ENCODE peak calls at places on chromosomes 4 and X, in five cellular contexts. One of them, this sample, is unnamed. For H3K27me3 and H3K4me1, the result is how much of the 10 kb centered on the place peaks cover.

GRCh38 chr4:110631582-110632505 is 9.0 kb upstream of the PITX2 start:
- DNase-seq in breast epithelium: no peak
- DNase-seq in cardiac muscle cell: peak
- DNase-seq in transverse colon: peak
- DNase-seq in H9: peak
- DNase-seq in this sample: no peak

GRCh38 chrX:40644175-40644574 is 3.2 kb downstream of the CXorf38 start:
- DNase-seq in transverse colon: no peak
- DNase-seq in H9: no peak
- DNase-seq in breast epithelium: no peak
- DNase-seq in cardiac muscle cell: peak
- DNase-seq in this sample: no peak

GRCh38 chr4:70705146-70705855 is 16.5 kb upstream of the RUFY3 start:
- DNase-seq in breast epithelium: peak
- DNase-seq in H9: peak
- DNase-seq in transverse colon: peak
- DNase-seq in cardiac muscle cell: peak
- DNase-seq in this sample: no peak

GRCh38 chrX:31057291-31057690 is 14.6 kb downstream of the FTHL17 start:
- DNase-seq in transverse colon: no peak
- DNase-seq in breast epithelium: no peak
- DNase-seq in cardiac muscle cell: no peak
- DNase-seq in H9: no peak
- DNase-seq in this sample: no peak

GRCh38 chr4:165678236-165678960 is 194.6 kb upstream of the TLL1 start:
- DNase-seq in breast epithelium: no peak
- DNase-seq in H9: no peak
- DNase-seq in transverse colon: no peak
- DNase-seq in cardiac muscle cell: no peak
- DNase-seq in this sample: no peak

GRCh38 chrX:153921511-153922285 is 4.4 kb downstream of the ARHGAP4 start:
- DNase-seq in H9: no peak
- DNase-seq in cardiac muscle cell: no peak
- DNase-seq in breast epithelium: no peak
- DNase-seq in transverse colon: no peak
- DNase-seq in this sample: no peak

GRCh38 chr4:81723927-81724587 is 252.3 kb upstream of the RASGEF1B start:
- DNase-seq in breast epithelium: no peak
- DNase-seq in cardiac muscle cell: peak
- DNase-seq in transverse colon: peak
- DNase-seq in H9: no peak
- DNase-seq in this sample: no peak

GRCh38 chr4:22504931-22505330 is 10.9 kb downstream of the ADGRA3 start:
- DNase-seq in breast epithelium: no peak
- DNase-seq in transverse colon: no peak
- DNase-seq in H9: no peak
- DNase-seq in cardiac muscle cell: no peak
- DNase-seq in this sample: no peak

GRCh38 chr4:88002786-88003185 is 4.6 kb upstream of the PKD2 start:
- DNase-seq in breast epithelium: no peak
- DNase-seq in transverse colon: no peak
- DNase-seq in cardiac muscle cell: peak
- DNase-seq in H9: no peak
- DNase-seq in this sample: no peak

GRCh38 chr4:140222175-140222574 is 68.2 kb upstream of the MAML3 start:
- DNase-seq in H9: no peak
- DNase-seq in transverse colon: no peak
- DNase-seq in breast epithelium: no peak
- DNase-seq in cardiac muscle cell: peak
- DNase-seq in this sample: no peak

GRCh38 chr4:182306792-182307507 is 63.7 kb downstream of the TENM3 start:
- DNase-seq in breast epithelium: no peak
- DNase-seq in transverse colon: no peak
- DNase-seq in H9: no peak
- DNase-seq in cardiac muscle cell: no peak
- DNase-seq in this sample: no peak

GRCh38 chr4:79684516-79684915 is 276.5 kb upstream of the GK2 start:
- DNase-seq in breast epithelium: no peak
- DNase-seq in H9: no peak
- DNase-seq in transverse colon: no peak
- DNase-seq in cardiac muscle cell: no peak
- DNase-seq in this sample: no peak

GRCh38 chr4:129113919-129114318 is 18.0 kb downstream of the C4orf33 start:
- DNase-seq in transverse colon: no peak
- DNase-seq in cardiac muscle cell: no peak
- DNase-seq in breast epithelium: no peak
- DNase-seq in H9: no peak
- DNase-seq in this sample: no peak

GRCh38 chrX:139642241-139642927 is 65.6 kb downstream of the MCF2 start:
- DNase-seq in H9: peak
- DNase-seq in transverse colon: no peak
- DNase-seq in breast epithelium: no peak
- DNase-seq in cardiac muscle cell: peak
- DNase-seq in this sample: no peak

GRCh38 chrX:106611323-106611681 is 476 bp upstream of the RADX start:
- DNase-seq in breast epithelium: no peak
- DNase-seq in transverse colon: no peak
- DNase-seq in cardiac muscle cell: no peak
- DNase-seq in H9: no peak
- DNase-seq in this sample: no peak

GRCh38 chr4:69800599-69800998 is 40.2 kb upstream of the SULT1B1 start:
- DNase-seq in breast epithelium: no peak
- DNase-seq in transverse colon: no peak
- DNase-seq in cardiac muscle cell: peak
- DNase-seq in H9: no peak
- DNase-seq in this sample: no peak

DNA sequence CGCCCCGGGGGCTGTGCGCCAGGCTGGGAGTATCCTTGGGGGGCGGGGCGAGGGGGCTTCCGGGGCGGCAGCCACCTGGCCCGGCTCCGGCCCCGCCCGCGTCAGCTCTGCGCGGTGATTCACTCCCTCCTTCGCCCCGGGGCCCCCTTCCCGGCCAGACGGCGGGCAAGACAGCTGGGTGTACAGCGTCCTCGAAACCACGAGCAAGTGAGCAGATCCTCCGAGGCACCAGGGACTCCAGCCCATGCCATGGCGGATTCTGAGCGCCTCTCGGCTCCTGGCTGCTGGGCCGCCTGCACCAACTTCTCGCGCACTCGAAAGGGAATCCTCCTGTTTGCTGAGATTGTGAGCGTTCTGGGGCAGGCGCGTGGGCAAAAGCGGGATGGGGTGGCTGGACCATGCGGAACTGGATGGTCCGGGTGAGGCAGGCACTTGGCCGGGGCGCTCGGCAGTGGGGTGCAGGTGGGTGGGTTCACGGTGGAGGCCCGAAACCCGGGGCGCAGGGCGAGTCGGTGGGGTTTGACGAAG is at the start of gene PLP2:
- DNase-seq in cardiac muscle cell: peak
- DNase-seq in H9: no peak
- DNase-seq in breast epithelium: no peak
- DNase-seq in transverse colon: peak
- DNase-seq in this sample: no peak
- H3K27ac ChIP-seq in cardiac muscle cell: no peak
- H3K27ac ChIP-seq in H9: no peak
- H3K27ac ChIP-seq in breast epithelium: peak
- H3K27ac ChIP-seq in transverse colon: peak
- H3K27ac ChIP-seq in this sample: no peak

GRCh38 chrX:150161092-150161672 is 201.9 kb upstream of the MAMLD1 start:
- DNase-seq in cardiac muscle cell: no peak
- DNase-seq in breast epithelium: no peak
- DNase-seq in H9: no peak
- DNase-seq in transverse colon: no peak
- DNase-seq in this sample: no peak
- H3K27me3 ChIP-seq in cardiac muscle cell: under half
- H3K27me3 ChIP-seq in breast epithelium: under half
- H3K27me3 ChIP-seq in H9: under half
- H3K27me3 ChIP-seq in transverse colon: under half
- H3K27me3 ChIP-seq in this sample: under half

DNA sequence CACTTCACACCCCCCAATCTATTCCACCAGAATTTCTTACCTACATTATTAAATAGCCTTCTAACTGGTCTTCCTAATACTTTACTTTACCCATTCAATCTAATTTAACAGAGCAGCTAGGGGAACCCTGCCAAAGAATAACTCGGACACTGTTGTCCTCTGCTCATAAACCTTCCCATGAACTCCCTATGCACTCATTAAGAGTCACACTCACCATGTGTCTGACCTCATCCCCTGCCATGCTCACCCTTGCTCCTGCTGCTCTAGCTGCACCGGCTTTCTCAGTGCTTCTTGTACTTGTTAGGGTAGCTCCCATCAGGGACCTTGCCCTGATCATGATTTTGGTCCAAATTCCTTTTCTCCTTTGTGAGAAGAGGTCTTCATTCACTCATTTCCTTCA is 54.6 kb upstream of the GUCY1A1 start:
- DNase-seq in H9: no peak
- DNase-seq in cardiac muscle cell: no peak
- DNase-seq in transverse colon: no peak
- DNase-seq in breast epithelium: no peak
- DNase-seq in this sample: no peak
- H3K4me1 ChIP-seq in H9: under half
- H3K4me1 ChIP-seq in cardiac muscle cell: under half
- H3K4me1 ChIP-seq in transverse colon: under half
- H3K4me1 ChIP-seq in breast epithelium: under half
- H3K4me1 ChIP-seq in this sample: under half

GRCh38 chr4:53889335-53890084 is 174.9 kb downstream of the CHIC2 start:
- DNase-seq in breast epithelium: no peak
- DNase-seq in cardiac muscle cell: peak
- DNase-seq in H9: no peak
- DNase-seq in transverse colon: no peak
- DNase-seq in this sample: no peak
- H3K27ac ChIP-seq in breast epithelium: peak
- H3K27ac ChIP-seq in cardiac muscle cell: peak
- H3K27ac ChIP-seq in H9: no peak
- H3K27ac ChIP-seq in transverse colon: peak
- H3K27ac ChIP-seq in this sample: no peak

GRCh38 chrX:52865328-52865980 is 2.4 kb downstream of the XAGE3 start:
- DNase-seq in H9: no peak
- DNase-seq in transverse colon: no peak
- DNase-seq in cardiac muscle cell: no peak
- DNase-seq in breast epithelium: no peak
- DNase-seq in this sample: no peak
- H3K27me3 ChIP-seq in H9: under half
- H3K27me3 ChIP-seq in transverse colon: under half
- H3K27me3 ChIP-seq in cardiac muscle cell: under half
- H3K27me3 ChIP-seq in breast epithelium: under half
- H3K27me3 ChIP-seq in this sample: under half

GRCh38 chrX:22589845-22590244 is 317.1 kb downstream of the CBLL2 start:
- DNase-seq in H9: no peak
- DNase-seq in transverse colon: no peak
- DNase-seq in cardiac muscle cell: no peak
- DNase-seq in breast epithelium: no peak
- DNase-seq in this sample: no peak

GRCh38 chrX:22585831-22586230 is 313.1 kb downstream of the CBLL2 start:
- DNase-seq in transverse colon: no peak
- DNase-seq in H9: no peak
- DNase-seq in cardiac muscle cell: no peak
- DNase-seq in breast epithelium: no peak
- DNase-seq in this sample: no peak
- H3K4me1 ChIP-seq in transverse colon: under half
- H3K4me1 ChIP-seq in H9: under half
- H3K4me1 ChIP-seq in cardiac muscle cell: under half
- H3K4me1 ChIP-seq in breast epithelium: under half
- H3K4me1 ChIP-seq in this sample: under half

This sample was measured in iPS DF 6.9.